ENCODE peak calls at places on chromosomes 4 and X, in seven cellular contexts. P, G, T, F, V, A and Q are unnamed samples.
A peak's percentile ranks its signal among the peaks of the same experiment; 100 is the strongest.

GRCh38 chrX:101357166-101357795 is 8.7 kb upstream of the TIMM8A start:
- DNase-seq in P (no peak), G (no peak), T (no peak), F (no peak), V (no peak), A (no peak), Q (no peak)

GRCh38 chrX:64389489-64389888 is 5.8 kb downstream of the MTMR8 start:
- DNase-seq in P (no peak), G (no peak), T (no peak), F (no peak), V (no peak), A (no peak), Q (no peak)

GRCh38 chr4:177391953-177392352 is 50.3 kb downstream of the AGA start:
- DNase-seq in P (no peak), G (no peak), T (no peak), F (no peak), V (no peak), A (no peak), Q (no peak)

GRCh38 chr4:148060264-148061138 is 328.6 kb downstream of the ARHGAP10 start:
- DNase-seq in P (no peak), G (no peak), T (no peak), F (no peak), V (no peak), A (no peak), Q (no peak)

GRCh38 chr4:7661846-7662506 is 227.2 kb upstream of the PSAPL1 start:
- DNase-seq in P (no peak), G (no peak), T (no peak), F (no peak), V (no peak), A (no peak), Q (no peak)

GRCh38 chr4:154086247-154086646 is 297.4 kb upstream of the SFRP2 start:
- DNase-seq in P (no peak), G (no peak), T (no peak), F (no peak), V (no peak), A (no peak), Q (no peak)

GRCh38 chr4:140071806-140072205 is 82.2 kb downstream of the MAML3 start:
- DNase-seq in P (no peak), G (peak; percentile 81), T (no peak), F (peak; percentile 60), V (no peak), A (peak; percentile 58), Q (peak; percentile 42)

GRCh38 chrX:156002517-156002916 is 5.0 kb downstream of the IL9R start:
- DNase-seq in P (no peak), G (no peak), T (no peak), F (no peak), V (no peak), A (no peak), Q (no peak)

GRCh38 chr4:155822572-155822971 is 43.5 kb downstream of the ASIC5 start:
- DNase-seq in P (no peak), G (no peak), T (no peak), F (no peak), V (no peak), A (no peak), Q (no peak)

GRCh38 chr4:36638273-36638811 is 356.9 kb downstream of the DTHD1 start:
- DNase-seq in P (no peak), G (no peak), T (no peak), F (no peak), V (no peak), A (no peak), Q (no peak)

GRCh38 chr4:3809451-3810110 is 43.4 kb downstream of the ADRA2C start:
- DNase-seq in P (no peak), G (no peak), T (no peak), F (no peak), V (no peak), A (no peak), Q (no peak)

GRCh38 chrX:53239474-53239873 is 14.5 kb upstream of the KDM5C start:
- DNase-seq in P (no peak), G (no peak), T (no peak), F (no peak), V (no peak), A (no peak), Q (no peak)

GRCh38 chrX:17500145-17500579 is 125.2 kb downstream of the NHS start:
- DNase-seq in P (no peak), G (no peak), T (no peak), F (no peak), V (no peak), A (peak; percentile 58), Q (no peak)

GRCh38 chr4:138204507-138204906 is 37.6 kb downstream of the SLC7A11 start:
- DNase-seq in P (no peak), G (no peak), T (peak; percentile 91), F (no peak), V (peak; percentile 22), A (no peak), Q (no peak)

GRCh38 chrX:103405009-103405333 is 28.6 kb downstream of the BEX3 start:
- DNase-seq in P (no peak), G (no peak), T (no peak), F (no peak), V (no peak), A (no peak), Q (no peak)

GRCh38 chr4:4386296-4386735 is 586 bp upstream of the NSG1 start:
- DNase-seq in P (no peak), G (no peak), T (no peak), F (peak; percentile 56), V (peak; percentile 48), A (no peak), Q (no peak)

GRCh38 chr4:38109896-38110295 is 149.7 kb downstream of the PTTG2 start:
- DNase-seq in P (no peak), G (no peak), T (peak; percentile 69), F (no peak), V (no peak), A (no peak), Q (no peak)

GRCh38 chr4:185311113-185311888 is 84.4 kb downstream of the LRP2BP start:
- DNase-seq in P (no peak), G (no peak), T (no peak), F (no peak), V (no peak), A (no peak), Q (no peak)

GRCh38 chr4:148790246-148790645 is 348.0 kb upstream of the NR3C2 start:
- DNase-seq in P (no peak), G (no peak), T (no peak), F (no peak), V (no peak), A (no peak), Q (no peak)

GRCh38 chr4:184860018-184860530 is 34.3 kb upstream of the ACSL1 start:
- DNase-seq in P (no peak), G (no peak), T (no peak), F (no peak), V (no peak), A (no peak), Q (no peak)

GRCh38 chr4:169485791-169486742 is 126.3 kb downstream of the NEK1 start:
- DNase-seq in P (no peak), G (peak; percentile 31), T (peak; percentile 13), F (no peak), V (peak; percentile 38), A (peak; percentile 45), Q (no peak)